ENCODE peak calls at places on chromosomes 2 and 18, in five cellular contexts. L, P, W, F and O are unnamed samples. For H3K36me3, the result is how much of the 10 kb centered on the place peaks cover.

GRCh38 chr2:102238039-102238756 is 51.4 kb downstream of the IL1RL2 start:
- DNase-seq in L (no peak), P (no peak), W (no peak), F (peak), O (no peak)

GRCh38 chr2:98656800-98657199 is 48.4 kb downstream of the UNC50 start:
- DNase-seq in L (no peak), P (no peak), W (no peak), F (no peak), O (no peak)

GRCh38 chr2:3959372-3959771 is 256.0 kb downstream of the DCDC2C start:
- DNase-seq in L (peak), P (peak), W (peak), F (no peak), O (no peak)

GRCh38 chr2:107669335-107669734 is 157.4 kb upstream of the RGPD4 start:
- DNase-seq in L (no peak), P (no peak), W (peak), F (no peak), O (no peak)

GRCh38 chr2:110674620-110675555 is 3.0 kb downstream of the BUB1 start:
- DNase-seq in L (no peak), P (no peak), W (peak), F (no peak), O (no peak)

GRCh38 chr2:108583903-108584520 is 49.7 kb downstream of the LIMS1 start:
- DNase-seq in L (peak), P (no peak), W (peak), F (no peak), O (no peak)

GRCh38 chr2:95158891-95159619 is 593 bp downstream of the ZNF514 start:
- DNase-seq in L (no peak), P (no peak), W (peak), F (peak), O (no peak)

GRCh38 chr18:56124186-56124585 is 514.2 kb downstream of the TXNL1 start:
- DNase-seq in L (no peak), P (no peak), W (no peak), F (no peak), O (no peak)

GRCh38 chr18:13616525-13617035 is 109.8 kb downstream of the FAM210A start:
- DNase-seq in L (no peak), P (no peak), W (no peak), F (no peak), O (no peak)

GRCh38 chr2:100408941-100409340 is 8.5 kb downstream of the CHST10 start:
- DNase-seq in L (no peak), P (no peak), W (no peak), F (no peak), O (no peak)

GRCh38 chr18:37435996-37436395 is 129.6 kb downstream of the CELF4 start:
- DNase-seq in L (no peak), P (no peak), W (no peak), F (no peak), O (no peak)

GRCh38 chr18:78145096-78145495 is 834.5 kb upstream of the SALL3 start:
- DNase-seq in L (no peak), P (no peak), W (no peak), F (no peak), O (no peak)

GRCh38 chr2:36322108-36322507 is 33.5 kb upstream of the CRIM1 start:
- DNase-seq in L (peak), P (peak), W (no peak), F (no peak), O (no peak)

GRCh38 chr2:424306-425172 is 136.6 kb upstream of the ALKAL2 start:
- DNase-seq in L (no peak), P (no peak), W (no peak), F (peak), O (no peak)

GRCh38 chr2:131557558-131558321 is 30.1 kb downstream of the CCDC74A start:
- DNase-seq in L (no peak), P (no peak), W (no peak), F (no peak), O (no peak)

GRCh38 chr2:238817382-238817781 is 30.5 kb upstream of the TWIST2 start:
- DNase-seq in L (no peak), P (no peak), W (no peak), F (no peak), O (no peak)

GRCh38 chr18:74498712-74499629 is 2.8 kb downstream of the CNDP2 start:
- DNase-seq in L (no peak), P (no peak), W (peak), F (no peak), O (no peak)

GRCh38 chr2:109209412-109209811 is 80.4 kb downstream of the SH3RF3 start:
- DNase-seq in L (no peak), P (no peak), W (no peak), F (no peak), O (no peak)

GRCh38 chr18:46283268-46283667 is 179.1 kb downstream of the HAUS1 start:
- DNase-seq in L (no peak), P (no peak), W (peak), F (no peak), O (no peak)

GRCh38 chr2:196278491-196278911 is 107.1 kb upstream of the STK17B start:
- DNase-seq in L (no peak), P (no peak), W (no peak), F (no peak), O (no peak)

GRCh38 chr2:24304098-24304497 is 56.2 kb downstream of the ITSN2 start:
- DNase-seq in L (no peak), P (no peak), W (no peak), F (no peak), O (peak)
- TF ChIP-seq POLR2AphosphoS5 in L (no peak), P (no peak), W (no peak), F (no peak), O (peak)

DNA sequence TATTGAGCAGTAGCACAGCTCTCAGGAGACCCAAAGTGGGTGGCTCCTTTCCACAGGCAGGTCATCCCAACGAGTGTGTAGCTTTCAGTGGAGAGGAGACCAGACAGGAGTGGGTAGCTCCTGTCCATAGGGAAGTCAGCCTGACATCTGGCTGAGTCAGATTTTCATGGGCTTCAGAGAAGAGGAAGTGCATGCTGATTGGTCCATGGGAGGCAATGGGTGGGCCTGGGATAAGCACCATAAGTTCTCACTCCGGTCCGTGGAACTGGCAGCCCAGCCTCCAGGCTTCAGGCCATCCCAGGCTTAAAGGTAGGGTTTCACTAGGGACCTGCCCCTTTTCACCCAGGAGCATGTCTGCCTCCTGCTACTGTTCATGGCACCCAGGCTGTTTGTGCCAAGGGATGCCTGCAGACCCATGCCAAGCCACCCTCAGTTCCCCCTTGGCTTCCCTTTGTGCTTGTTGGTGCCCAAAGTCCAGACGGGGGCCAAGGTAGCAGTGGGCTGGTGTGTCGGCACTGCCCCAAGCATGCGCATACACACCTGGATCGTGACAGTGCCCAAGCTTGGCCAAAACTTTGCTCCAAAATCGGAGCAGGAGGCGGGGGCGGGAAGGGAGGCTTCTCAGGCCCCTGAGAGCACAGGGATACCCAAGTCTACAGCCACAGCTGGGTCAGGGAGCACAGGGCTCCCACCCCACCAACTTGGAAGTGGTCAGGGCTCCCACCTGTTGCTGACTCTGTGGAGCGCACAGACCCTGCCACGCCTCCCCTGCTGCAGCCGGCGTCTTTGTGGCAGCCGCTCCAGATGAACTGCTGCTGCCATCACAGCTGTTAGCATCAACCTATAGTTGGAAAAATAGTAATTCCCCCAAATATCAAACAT is 26.4 kb downstream of the MARCHF7 start:
- DNase-seq in L (no peak), P (no peak), W (peak), F (no peak), O (no peak)
- H3K36me3 ChIP-seq in L (half or more), P (under half), W (half or more), F (half or more), O (under half)

GRCh38 chr2:150784389-150784788 is 296.9 kb upstream of the RND3 start:
- DNase-seq in L (no peak), P (no peak), W (no peak), F (no peak), O (no peak)

GRCh38 chr2:150783896-150784295 is 296.4 kb upstream of the RND3 start:
- DNase-seq in L (no peak), P (no peak), W (no peak), F (no peak), O (no peak)

GRCh38 chr2:150788741-150789140 is 301.3 kb upstream of the RND3 start:
- DNase-seq in L (no peak), P (no peak), W (no peak), F (no peak), O (no peak)

GRCh38 chr2:150789376-150789905 is 302.0 kb upstream of the RND3 start:
- DNase-seq in L (no peak), P (no peak), W (no peak), F (no peak), O (no peak)

DNA sequence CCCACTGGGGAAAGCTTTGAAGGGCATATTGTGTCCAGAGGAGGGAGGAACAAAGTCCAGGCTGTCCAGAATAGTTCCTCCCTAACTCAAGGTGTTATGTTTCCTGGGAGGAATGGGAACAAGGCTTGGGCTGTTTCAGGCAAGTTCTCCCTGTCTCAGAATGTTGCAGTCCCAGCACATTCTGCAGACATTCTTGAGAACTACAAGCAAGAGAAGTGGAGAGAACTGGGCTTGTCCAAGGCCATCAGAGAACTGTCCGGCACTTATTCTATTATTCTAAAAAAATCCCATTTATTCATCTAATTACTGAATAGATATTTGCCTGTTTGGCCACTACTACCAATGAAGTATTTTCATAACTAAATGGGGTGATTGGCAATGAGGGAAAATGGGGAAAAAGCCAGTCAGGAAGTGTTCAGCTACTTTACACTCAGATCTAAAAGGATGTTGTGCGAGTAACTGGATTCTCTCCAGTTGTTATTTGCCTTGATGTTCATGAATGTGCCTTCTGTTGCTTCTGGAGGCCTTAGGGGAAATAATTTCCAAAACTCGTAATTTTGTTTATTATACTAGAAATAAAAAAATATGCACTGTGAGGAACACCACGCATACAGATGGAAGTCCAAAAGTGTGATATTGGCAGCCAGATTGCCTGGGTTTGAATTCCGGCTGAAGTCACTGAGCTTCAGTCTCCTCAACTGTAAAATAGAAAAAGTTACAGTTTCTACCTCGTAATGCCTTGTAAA is 300.1 kb upstream of the RND3 start:
- DNase-seq in L (no peak), P (no peak), W (no peak), F (no peak), O (no peak)
- TF ChIP-seq POLR2AphosphoS5 in L (no peak), P (no peak), W (no peak), F (no peak), O (no peak)

GRCh38 chr2:120646994-120647393 is 88.7 kb upstream of the GLI2 start:
- DNase-seq in L (no peak), P (no peak), W (no peak), F (no peak), O (no peak)

GRCh38 chr2:120653026-120653425 is 82.6 kb upstream of the GLI2 start:
- DNase-seq in L (no peak), P (no peak), W (no peak), F (no peak), O (no peak)

GRCh38 chr2:120651818-120652217 is 83.8 kb upstream of the GLI2 start:
- DNase-seq in L (no peak), P (no peak), W (no peak), F (no peak), O (no peak)

GRCh38 chr2:120647487-120647886 is 88.2 kb upstream of the GLI2 start:
- DNase-seq in L (no peak), P (peak), W (no peak), F (no peak), O (no peak)

GRCh38 chr2:120650022-120650644 is 85.5 kb upstream of the GLI2 start:
- DNase-seq in L (no peak), P (no peak), W (no peak), F (no peak), O (no peak)
- H3K36me3 ChIP-seq in L (under half), P (under half), W (under half), F (under half), O (under half)

GRCh38 chr2:43327119-43327518 is 100.7 kb upstream of the ZFP36L2 start:
- DNase-seq in L (no peak), P (no peak), W (no peak), F (no peak), O (no peak)

GRCh38 chr2:43329637-43330036 is 103.2 kb upstream of the ZFP36L2 start:
- DNase-seq in L (no peak), P (no peak), W (no peak), F (no peak), O (no peak)

GRCh38 chr2:43325448-43325811 is 99.0 kb upstream of the ZFP36L2 start:
- DNase-seq in L (no peak), P (no peak), W (no peak), F (no peak), O (no peak)

GRCh38 chr2:43326116-43326825 is 99.9 kb upstream of the ZFP36L2 start:
- DNase-seq in L (no peak), P (no peak), W (no peak), F (no peak), O (no peak)

GRCh38 chr2:43328157-43328556 is 101.8 kb upstream of the ZFP36L2 start:
- DNase-seq in L (no peak), P (no peak), W (no peak), F (no peak), O (no peak)
- TF ChIP-seq POLR2AphosphoS5 in L (no peak), P (no peak), W (no peak), F (no peak), O (no peak)